ENCODE peak calls at places on chromosomes 16 and 17, in eight cellular contexts. One of them, this sample, is unnamed.

GRCh38 chr16:995087-995486 is 13.5 kb downstream of the SOX8 start:
- DNase-seq in occipital lobe: no peak
- DNase-seq in effector memory CD8-positive, alpha-beta T cell: no peak
- DNase-seq in NCI-H1048: no peak
- DNase-seq in upper lobe of right lung: no peak
- DNase-seq in Peyer's patch: no peak
- DNase-seq in left cardiac atrium: no peak
- DNase-seq in stimulated activated CD4-positive, alpha-beta T cell treated with anti-CD3 and anti-CD28 coated beads, Interleukin-2, amount 100 ng/mL, for 48 hours: no peak
- DNase-seq in this sample: no peak

GRCh38 chr17:4301066-4301465 is 37.3 kb upstream of the ANKFY1 start:
- DNase-seq in effector memory CD8-positive, alpha-beta T cell: no peak
- DNase-seq in stimulated activated CD4-positive, alpha-beta T cell treated with anti-CD3 and anti-CD28 coated beads, Interleukin-2, amount 100 ng/mL, for 48 hours: no peak
- DNase-seq in upper lobe of right lung: no peak
- DNase-seq in Peyer's patch: no peak
- DNase-seq in left cardiac atrium: no peak
- DNase-seq in NCI-H1048: no peak
- DNase-seq in occipital lobe: no peak
- DNase-seq in this sample: no peak

GRCh38 chr16:66569827-66570405 is 3.7 kb downstream of the CMTM1 start:
- DNase-seq in Peyer's patch: no peak
- DNase-seq in left cardiac atrium: no peak
- DNase-seq in NCI-H1048: no peak
- DNase-seq in occipital lobe: no peak
- DNase-seq in effector memory CD8-positive, alpha-beta T cell: no peak
- DNase-seq in stimulated activated CD4-positive, alpha-beta T cell treated with anti-CD3 and anti-CD28 coated beads, Interleukin-2, amount 100 ng/mL, for 48 hours: no peak
- DNase-seq in upper lobe of right lung: no peak
- DNase-seq in this sample: no peak

GRCh38 chr16:11356573-11357331 is 11.5 kb downstream of the RMI2 start:
- DNase-seq in left cardiac atrium: peak
- DNase-seq in occipital lobe: no peak
- DNase-seq in effector memory CD8-positive, alpha-beta T cell: peak
- DNase-seq in upper lobe of right lung: peak
- DNase-seq in Peyer's patch: peak
- DNase-seq in stimulated activated CD4-positive, alpha-beta T cell treated with anti-CD3 and anti-CD28 coated beads, Interleukin-2, amount 100 ng/mL, for 48 hours: peak
- DNase-seq in NCI-H1048: no peak
- DNase-seq in this sample: no peak

GRCh38 chr17:19755821-19756510 is 7.9 kb upstream of the ALDH3A1 start:
- DNase-seq in NCI-H1048: no peak
- DNase-seq in Peyer's patch: peak
- DNase-seq in upper lobe of right lung: no peak
- DNase-seq in effector memory CD8-positive, alpha-beta T cell: no peak
- DNase-seq in stimulated activated CD4-positive, alpha-beta T cell treated with anti-CD3 and anti-CD28 coated beads, Interleukin-2, amount 100 ng/mL, for 48 hours: no peak
- DNase-seq in left cardiac atrium: no peak
- DNase-seq in occipital lobe: no peak
- DNase-seq in this sample: no peak

GRCh38 chr16:61681673-61682072 is 354.6 kb downstream of the CDH8 start:
- DNase-seq in occipital lobe: no peak
- DNase-seq in upper lobe of right lung: no peak
- DNase-seq in Peyer's patch: no peak
- DNase-seq in stimulated activated CD4-positive, alpha-beta T cell treated with anti-CD3 and anti-CD28 coated beads, Interleukin-2, amount 100 ng/mL, for 48 hours: no peak
- DNase-seq in NCI-H1048: no peak
- DNase-seq in left cardiac atrium: no peak
- DNase-seq in effector memory CD8-positive, alpha-beta T cell: no peak
- DNase-seq in this sample: no peak

GRCh38 chr16:9308300-9309209 is 217.1 kb downstream of the HAPSTR1 start:
- DNase-seq in NCI-H1048: no peak
- DNase-seq in occipital lobe: no peak
- DNase-seq in upper lobe of right lung: no peak
- DNase-seq in Peyer's patch: peak
- DNase-seq in left cardiac atrium: no peak
- DNase-seq in stimulated activated CD4-positive, alpha-beta T cell treated with anti-CD3 and anti-CD28 coated beads, Interleukin-2, amount 100 ng/mL, for 48 hours: no peak
- DNase-seq in effector memory CD8-positive, alpha-beta T cell: no peak
- DNase-seq in this sample: no peak

GRCh38 chr17:63954402-63955063 is 18.2 kb downstream of the SCN4A start:
- DNase-seq in effector memory CD8-positive, alpha-beta T cell: peak
- DNase-seq in NCI-H1048: no peak
- DNase-seq in left cardiac atrium: no peak
- DNase-seq in upper lobe of right lung: no peak
- DNase-seq in stimulated activated CD4-positive, alpha-beta T cell treated with anti-CD3 and anti-CD28 coated beads, Interleukin-2, amount 100 ng/mL, for 48 hours: no peak
- DNase-seq in occipital lobe: no peak
- DNase-seq in Peyer's patch: peak
- DNase-seq in this sample: peak

GRCh38 chr17:49944451-49944850 is 24.5 kb upstream of the DLX4 start:
- DNase-seq in upper lobe of right lung: no peak
- DNase-seq in left cardiac atrium: no peak
- DNase-seq in NCI-H1048: no peak
- DNase-seq in occipital lobe: no peak
- DNase-seq in Peyer's patch: no peak
- DNase-seq in stimulated activated CD4-positive, alpha-beta T cell treated with anti-CD3 and anti-CD28 coated beads, Interleukin-2, amount 100 ng/mL, for 48 hours: no peak
- DNase-seq in effector memory CD8-positive, alpha-beta T cell: no peak
- DNase-seq in this sample: no peak

GRCh38 chr17:10738516-10739258 is 8.9 kb upstream of the TMEM220 start:
- DNase-seq in effector memory CD8-positive, alpha-beta T cell: no peak
- DNase-seq in stimulated activated CD4-positive, alpha-beta T cell treated with anti-CD3 and anti-CD28 coated beads, Interleukin-2, amount 100 ng/mL, for 48 hours: no peak
- DNase-seq in left cardiac atrium: no peak
- DNase-seq in NCI-H1048: no peak
- DNase-seq in Peyer's patch: peak
- DNase-seq in upper lobe of right lung: no peak
- DNase-seq in occipital lobe: no peak
- DNase-seq in this sample: no peak

GRCh38 chr17:48555183-48555615 is 10.3 kb upstream of the HOXB2 start:
- DNase-seq in NCI-H1048: no peak
- DNase-seq in occipital lobe: no peak
- DNase-seq in upper lobe of right lung: no peak
- DNase-seq in Peyer's patch: no peak
- DNase-seq in effector memory CD8-positive, alpha-beta T cell: no peak
- DNase-seq in left cardiac atrium: no peak
- DNase-seq in stimulated activated CD4-positive, alpha-beta T cell treated with anti-CD3 and anti-CD28 coated beads, Interleukin-2, amount 100 ng/mL, for 48 hours: no peak
- DNase-seq in this sample: no peak

GRCh38 chr16:85376292-85377095 is 236.6 kb upstream of the GSE1 start:
- DNase-seq in effector memory CD8-positive, alpha-beta T cell: no peak
- DNase-seq in stimulated activated CD4-positive, alpha-beta T cell treated with anti-CD3 and anti-CD28 coated beads, Interleukin-2, amount 100 ng/mL, for 48 hours: no peak
- DNase-seq in occipital lobe: peak
- DNase-seq in NCI-H1048: no peak
- DNase-seq in upper lobe of right lung: no peak
- DNase-seq in Peyer's patch: no peak
- DNase-seq in left cardiac atrium: peak
- DNase-seq in this sample: no peak

GRCh38 chr17:1992541-1992940 is 32.6 kb downstream of the RTN4RL1 start:
- DNase-seq in occipital lobe: peak
- DNase-seq in left cardiac atrium: no peak
- DNase-seq in upper lobe of right lung: no peak
- DNase-seq in stimulated activated CD4-positive, alpha-beta T cell treated with anti-CD3 and anti-CD28 coated beads, Interleukin-2, amount 100 ng/mL, for 48 hours: no peak
- DNase-seq in NCI-H1048: no peak
- DNase-seq in Peyer's patch: no peak
- DNase-seq in effector memory CD8-positive, alpha-beta T cell: no peak
- DNase-seq in this sample: no peak

GRCh38 chr17:15231851-15232516 is 33.1 kb downstream of the PMP22 start:
- DNase-seq in occipital lobe: peak
- DNase-seq in effector memory CD8-positive, alpha-beta T cell: no peak
- DNase-seq in left cardiac atrium: no peak
- DNase-seq in Peyer's patch: no peak
- DNase-seq in stimulated activated CD4-positive, alpha-beta T cell treated with anti-CD3 and anti-CD28 coated beads, Interleukin-2, amount 100 ng/mL, for 48 hours: no peak
- DNase-seq in NCI-H1048: no peak
- DNase-seq in upper lobe of right lung: no peak
- DNase-seq in this sample: no peak

GRCh38 chr17:77098884-77099545 is 41.8 kb upstream of the SEC14L1 start:
- DNase-seq in Peyer's patch: peak
- DNase-seq in upper lobe of right lung: no peak
- DNase-seq in left cardiac atrium: no peak
- DNase-seq in occipital lobe: peak
- DNase-seq in effector memory CD8-positive, alpha-beta T cell: no peak
- DNase-seq in NCI-H1048: no peak
- DNase-seq in stimulated activated CD4-positive, alpha-beta T cell treated with anti-CD3 and anti-CD28 coated beads, Interleukin-2, amount 100 ng/mL, for 48 hours: no peak
- DNase-seq in this sample: no peak

GRCh38 chr16:88810166-88810867 is 1.4 kb downstream of the APRT start:
- DNase-seq in left cardiac atrium: no peak
- DNase-seq in stimulated activated CD4-positive, alpha-beta T cell treated with anti-CD3 and anti-CD28 coated beads, Interleukin-2, amount 100 ng/mL, for 48 hours: peak
- DNase-seq in upper lobe of right lung: peak
- DNase-seq in NCI-H1048: no peak
- DNase-seq in Peyer's patch: no peak
- DNase-seq in effector memory CD8-positive, alpha-beta T cell: no peak
- DNase-seq in occipital lobe: no peak
- DNase-seq in this sample: no peak

GRCh38 chr17:2158011-2158410 is 103.1 kb downstream of the HIC1 start:
- DNase-seq in NCI-H1048: no peak
- DNase-seq in left cardiac atrium: no peak
- DNase-seq in occipital lobe: no peak
- DNase-seq in Peyer's patch: no peak
- DNase-seq in effector memory CD8-positive, alpha-beta T cell: no peak
- DNase-seq in upper lobe of right lung: no peak
- DNase-seq in stimulated activated CD4-positive, alpha-beta T cell treated with anti-CD3 and anti-CD28 coated beads, Interleukin-2, amount 100 ng/mL, for 48 hours: no peak
- DNase-seq in this sample: no peak

GRCh38 chr17:6100146-6100545 is 30.0 kb downstream of the WSCD1 start:
- DNase-seq in stimulated activated CD4-positive, alpha-beta T cell treated with anti-CD3 and anti-CD28 coated beads, Interleukin-2, amount 100 ng/mL, for 48 hours: no peak
- DNase-seq in Peyer's patch: no peak
- DNase-seq in NCI-H1048: no peak
- DNase-seq in occipital lobe: no peak
- DNase-seq in left cardiac atrium: no peak
- DNase-seq in upper lobe of right lung: peak
- DNase-seq in effector memory CD8-positive, alpha-beta T cell: no peak
- DNase-seq in this sample: no peak

This sample was measured in GM19239.